ENCODE peak calls at places on chromosomes 4 and X, in seven cellular contexts. One of them, this sample, is unnamed. For H3K4me1 and H3K9me3, the result is how much of the 10 kb centered on the place peaks cover.

GRCh38 chr4:105859233-105859632 is 36.0 kb upstream of the NPNT start:
- DNase-seq in CD4-positive, CD25-positive, alpha-beta regulatory T cell: no peak
- DNase-seq in neuronal stem cell: no peak
- DNase-seq in Peyer's patch: no peak
- DNase-seq in esophagus squamous epithelium: no peak
- DNase-seq in heart right ventricle: no peak
- DNase-seq in Karpas-422: no peak
- DNase-seq in this sample: no peak

GRCh38 chr4:26985836-26986235 is 125.2 kb downstream of the STIM2 start:
- DNase-seq in CD4-positive, CD25-positive, alpha-beta regulatory T cell: peak
- DNase-seq in neuronal stem cell: no peak
- DNase-seq in Peyer's patch: no peak
- DNase-seq in esophagus squamous epithelium: no peak
- DNase-seq in heart right ventricle: no peak
- DNase-seq in Karpas-422: peak
- DNase-seq in this sample: no peak

GRCh38 chr4:133513891-133514290 is 364.8 kb downstream of the PCDH10 start:
- DNase-seq in CD4-positive, CD25-positive, alpha-beta regulatory T cell: no peak
- DNase-seq in neuronal stem cell: no peak
- DNase-seq in Peyer's patch: no peak
- DNase-seq in esophagus squamous epithelium: no peak
- DNase-seq in heart right ventricle: no peak
- DNase-seq in Karpas-422: no peak
- DNase-seq in this sample: no peak

GRCh38 chr4:150302553-150302952 is 224.3 kb downstream of the DCLK2 start:
- DNase-seq in CD4-positive, CD25-positive, alpha-beta regulatory T cell: no peak
- DNase-seq in neuronal stem cell: no peak
- DNase-seq in Peyer's patch: no peak
- DNase-seq in esophagus squamous epithelium: no peak
- DNase-seq in heart right ventricle: no peak
- DNase-seq in Karpas-422: no peak
- DNase-seq in this sample: no peak

GRCh38 chrX:2705036-2705435 is 13.9 kb downstream of the CD99 start:
- DNase-seq in CD4-positive, CD25-positive, alpha-beta regulatory T cell: no peak
- DNase-seq in neuronal stem cell: no peak
- DNase-seq in Peyer's patch: peak
- DNase-seq in esophagus squamous epithelium: no peak
- DNase-seq in heart right ventricle: no peak
- DNase-seq in Karpas-422: peak
- DNase-seq in this sample: peak

GRCh38 chr4:162131256-162131655 is 32.5 kb downstream of the FSTL5 start:
- DNase-seq in CD4-positive, CD25-positive, alpha-beta regulatory T cell: no peak
- DNase-seq in neuronal stem cell: no peak
- DNase-seq in Peyer's patch: no peak
- DNase-seq in esophagus squamous epithelium: no peak
- DNase-seq in heart right ventricle: no peak
- DNase-seq in Karpas-422: no peak
- DNase-seq in this sample: no peak

GRCh38 chrX:132058975-132059374 is 35.9 kb downstream of the STK26 start:
- DNase-seq in CD4-positive, CD25-positive, alpha-beta regulatory T cell: no peak
- DNase-seq in neuronal stem cell: no peak
- DNase-seq in Peyer's patch: no peak
- DNase-seq in esophagus squamous epithelium: no peak
- DNase-seq in heart right ventricle: no peak
- DNase-seq in Karpas-422: no peak
- DNase-seq in this sample: no peak

GRCh38 chr4:145937990-145938611 is 522 bp downstream of the ZNF827 start:
- DNase-seq in CD4-positive, CD25-positive, alpha-beta regulatory T cell: peak
- DNase-seq in neuronal stem cell: peak
- DNase-seq in Peyer's patch: peak
- DNase-seq in esophagus squamous epithelium: no peak
- DNase-seq in heart right ventricle: no peak
- DNase-seq in Karpas-422: peak
- DNase-seq in this sample: no peak

GRCh38 chr4:159358226-159358625 is 255.3 kb downstream of the RAPGEF2 start:
- DNase-seq in CD4-positive, CD25-positive, alpha-beta regulatory T cell: no peak
- DNase-seq in neuronal stem cell: no peak
- DNase-seq in Peyer's patch: no peak
- DNase-seq in esophagus squamous epithelium: no peak
- DNase-seq in heart right ventricle: no peak
- DNase-seq in Karpas-422: no peak
- DNase-seq in this sample: no peak

GRCh38 chrX:150324035-150324728 is 38.9 kb upstream of the MAMLD1 start:
- DNase-seq in CD4-positive, CD25-positive, alpha-beta regulatory T cell: no peak
- DNase-seq in neuronal stem cell: no peak
- DNase-seq in Peyer's patch: no peak
- DNase-seq in esophagus squamous epithelium: no peak
- DNase-seq in heart right ventricle: no peak
- DNase-seq in Karpas-422: no peak
- DNase-seq in this sample: no peak

GRCh38 chrX:81120270-81120935 is 81.3 kb downstream of the HMGN5 start:
- DNase-seq in CD4-positive, CD25-positive, alpha-beta regulatory T cell: no peak
- DNase-seq in neuronal stem cell: no peak
- DNase-seq in Peyer's patch: no peak
- DNase-seq in esophagus squamous epithelium: no peak
- DNase-seq in heart right ventricle: no peak
- DNase-seq in Karpas-422: peak
- DNase-seq in this sample: no peak

GRCh38 chrX:81120936-81121351 is 80.8 kb downstream of the HMGN5 start:
- DNase-seq in CD4-positive, CD25-positive, alpha-beta regulatory T cell: peak
- DNase-seq in neuronal stem cell: peak
- DNase-seq in Peyer's patch: peak
- DNase-seq in esophagus squamous epithelium: no peak
- DNase-seq in heart right ventricle: peak
- DNase-seq in Karpas-422: peak
- DNase-seq in this sample: no peak

DNA sequence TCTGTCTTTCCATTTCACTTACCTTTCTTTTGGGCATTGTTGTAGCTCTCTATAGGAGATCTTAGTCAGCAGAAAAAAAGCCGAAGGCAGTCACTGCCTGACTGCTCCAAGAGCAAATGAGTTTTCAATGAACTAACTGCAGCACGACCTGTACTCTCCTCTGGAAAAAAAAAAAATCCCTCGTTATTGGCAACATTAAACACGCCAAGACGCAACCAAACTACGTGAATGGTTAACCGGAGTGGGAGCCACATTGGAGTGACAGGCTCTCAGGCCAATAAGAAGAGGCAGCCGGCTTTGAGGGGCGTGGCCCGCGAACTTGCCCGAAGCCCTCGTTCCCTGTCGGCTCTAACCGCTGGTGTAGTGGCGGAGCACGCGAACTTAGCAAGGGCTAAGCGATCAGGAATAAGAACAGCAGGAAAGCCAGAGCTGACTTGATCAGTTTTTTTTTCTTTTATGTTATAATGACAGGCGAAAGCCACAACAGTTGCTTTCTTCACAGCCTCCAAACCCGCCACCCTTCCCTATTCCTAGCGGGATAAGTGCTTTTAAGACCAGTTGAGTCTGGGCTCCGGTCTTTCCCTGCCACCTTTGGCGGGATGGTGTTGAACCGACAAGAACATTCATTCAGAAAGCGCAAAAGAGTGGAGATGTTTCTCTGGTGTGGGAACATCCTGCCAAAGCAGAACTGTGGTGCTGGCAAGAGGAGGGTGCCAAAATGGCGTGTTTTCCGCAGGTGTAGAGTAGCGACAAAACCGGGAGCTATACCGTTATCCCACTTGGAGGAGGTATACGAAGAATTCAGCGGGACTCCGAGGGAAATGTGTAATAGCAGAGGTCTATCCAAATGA is 80.0 kb downstream of the HMGN5 start:
- DNase-seq in CD4-positive, CD25-positive, alpha-beta regulatory T cell: peak
- DNase-seq in neuronal stem cell: peak
- DNase-seq in Peyer's patch: peak
- DNase-seq in esophagus squamous epithelium: peak
- DNase-seq in heart right ventricle: peak
- DNase-seq in Karpas-422: peak
- DNase-seq in this sample: peak
- H3K27ac ChIP-seq in CD4-positive, CD25-positive, alpha-beta regulatory T cell: no peak
- H3K27ac ChIP-seq in neuronal stem cell: peak
- H3K27ac ChIP-seq in Peyer's patch: peak
- H3K27ac ChIP-seq in esophagus squamous epithelium: peak
- H3K27ac ChIP-seq in heart right ventricle: no peak
- H3K27ac ChIP-seq in Karpas-422: peak
- H3K27ac ChIP-seq in this sample: peak

GRCh38 chr4:156956947-156957346 is 14.7 kb downstream of the PDGFC start:
- DNase-seq in CD4-positive, CD25-positive, alpha-beta regulatory T cell: no peak
- DNase-seq in neuronal stem cell: no peak
- DNase-seq in Peyer's patch: no peak
- DNase-seq in esophagus squamous epithelium: no peak
- DNase-seq in heart right ventricle: no peak
- DNase-seq in Karpas-422: no peak
- DNase-seq in this sample: no peak

GRCh38 chr4:156957558-156957957 is 14.0 kb downstream of the PDGFC start:
- DNase-seq in CD4-positive, CD25-positive, alpha-beta regulatory T cell: no peak
- DNase-seq in neuronal stem cell: no peak
- DNase-seq in Peyer's patch: no peak
- DNase-seq in esophagus squamous epithelium: no peak
- DNase-seq in heart right ventricle: no peak
- DNase-seq in Karpas-422: no peak
- DNase-seq in this sample: no peak

GRCh38 chr4:156954598-156954997 is 17.0 kb downstream of the PDGFC start:
- DNase-seq in CD4-positive, CD25-positive, alpha-beta regulatory T cell: no peak
- DNase-seq in neuronal stem cell: no peak
- DNase-seq in Peyer's patch: no peak
- DNase-seq in esophagus squamous epithelium: no peak
- DNase-seq in heart right ventricle: no peak
- DNase-seq in Karpas-422: no peak
- DNase-seq in this sample: no peak

GRCh38 chr4:156958276-156959074 is 13.1 kb downstream of the PDGFC start:
- DNase-seq in CD4-positive, CD25-positive, alpha-beta regulatory T cell: no peak
- DNase-seq in neuronal stem cell: no peak
- DNase-seq in Peyer's patch: no peak
- DNase-seq in esophagus squamous epithelium: no peak
- DNase-seq in heart right ventricle: no peak
- DNase-seq in Karpas-422: no peak
- DNase-seq in this sample: no peak

DNA sequence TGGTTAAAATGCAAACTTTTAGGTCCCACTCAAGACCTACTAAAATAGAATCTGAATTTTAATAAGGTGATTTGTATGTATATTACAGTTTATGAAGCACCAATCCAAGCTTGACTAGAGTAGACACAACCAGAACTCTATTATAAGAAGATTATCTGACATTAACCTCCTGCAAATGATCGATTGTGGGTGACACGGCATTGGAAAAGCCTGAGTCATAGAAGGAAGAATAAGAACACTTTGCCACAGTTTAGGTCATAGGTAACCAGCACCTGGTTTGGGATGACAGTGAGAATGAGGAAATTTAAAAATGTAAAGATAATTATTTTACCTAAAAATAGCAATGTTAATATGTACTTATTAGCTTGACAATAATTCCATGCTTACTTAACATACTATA is 15.2 kb downstream of the PDGFC start:
- DNase-seq in CD4-positive, CD25-positive, alpha-beta regulatory T cell: no peak
- DNase-seq in neuronal stem cell: no peak
- DNase-seq in Peyer's patch: no peak
- DNase-seq in esophagus squamous epithelium: no peak
- DNase-seq in heart right ventricle: no peak
- DNase-seq in Karpas-422: no peak
- DNase-seq in this sample: no peak
- H3K4me1 ChIP-seq in CD4-positive, CD25-positive, alpha-beta regulatory T cell: under half
- H3K4me1 ChIP-seq in neuronal stem cell: under half
- H3K4me1 ChIP-seq in Peyer's patch: under half
- H3K4me1 ChIP-seq in esophagus squamous epithelium: half or more
- H3K4me1 ChIP-seq in heart right ventricle: under half
- H3K4me1 ChIP-seq in Karpas-422: under half
- H3K4me1 ChIP-seq in this sample: under half

GRCh38 chr4:7556558-7556957 is 121.8 kb upstream of the PSAPL1 start:
- DNase-seq in CD4-positive, CD25-positive, alpha-beta regulatory T cell: no peak
- DNase-seq in neuronal stem cell: no peak
- DNase-seq in Peyer's patch: no peak
- DNase-seq in esophagus squamous epithelium: no peak
- DNase-seq in heart right ventricle: no peak
- DNase-seq in Karpas-422: no peak
- DNase-seq in this sample: no peak
- H3K9me3 ChIP-seq in CD4-positive, CD25-positive, alpha-beta regulatory T cell: under half
- H3K9me3 ChIP-seq in neuronal stem cell: under half
- H3K9me3 ChIP-seq in Peyer's patch: under half
- H3K9me3 ChIP-seq in esophagus squamous epithelium: under half
- H3K9me3 ChIP-seq in heart right ventricle: under half
- H3K9me3 ChIP-seq in Karpas-422: under half
- H3K9me3 ChIP-seq in this sample: under half

GRCh38 chr4:82430193-82431025 is at the start of the genes ENOPH1 and HNRNPDL:
- DNase-seq in CD4-positive, CD25-positive, alpha-beta regulatory T cell: peak
- DNase-seq in neuronal stem cell: peak
- DNase-seq in Peyer's patch: peak
- DNase-seq in esophagus squamous epithelium: peak
- DNase-seq in heart right ventricle: peak
- DNase-seq in Karpas-422: peak
- DNase-seq in this sample: peak
- H3K27ac ChIP-seq in CD4-positive, CD25-positive, alpha-beta regulatory T cell: peak
- H3K27ac ChIP-seq in neuronal stem cell: peak
- H3K27ac ChIP-seq in Peyer's patch: peak
- H3K27ac ChIP-seq in esophagus squamous epithelium: peak
- H3K27ac ChIP-seq in heart right ventricle: peak
- H3K27ac ChIP-seq in Karpas-422: peak
- H3K27ac ChIP-seq in this sample: peak

GRCh38 chr4:15652191-15652590 is 3.0 kb downstream of the FBXL5 start:
- DNase-seq in CD4-positive, CD25-positive, alpha-beta regulatory T cell: no peak
- DNase-seq in neuronal stem cell: no peak
- DNase-seq in Peyer's patch: no peak
- DNase-seq in esophagus squamous epithelium: no peak
- DNase-seq in heart right ventricle: no peak
- DNase-seq in Karpas-422: no peak
- DNase-seq in this sample: no peak

GRCh38 chr4:15654556-15655222 is 468 bp downstream of the FBXL5 start:
- DNase-seq in CD4-positive, CD25-positive, alpha-beta regulatory T cell: peak
- DNase-seq in neuronal stem cell: no peak
- DNase-seq in Peyer's patch: peak
- DNase-seq in esophagus squamous epithelium: no peak
- DNase-seq in heart right ventricle: peak
- DNase-seq in Karpas-422: peak
- DNase-seq in this sample: peak

GRCh38 chr4:15651682-15652081 is 3.5 kb downstream of the FBXL5 start:
- DNase-seq in CD4-positive, CD25-positive, alpha-beta regulatory T cell: no peak
- DNase-seq in neuronal stem cell: no peak
- DNase-seq in Peyer's patch: no peak
- DNase-seq in esophagus squamous epithelium: no peak
- DNase-seq in heart right ventricle: no peak
- DNase-seq in Karpas-422: no peak
- DNase-seq in this sample: no peak

GRCh38 chr4:15653864-15654391 is 1.2 kb downstream of the FBXL5 start:
- DNase-seq in CD4-positive, CD25-positive, alpha-beta regulatory T cell: no peak
- DNase-seq in neuronal stem cell: peak
- DNase-seq in Peyer's patch: no peak
- DNase-seq in esophagus squamous epithelium: no peak
- DNase-seq in heart right ventricle: no peak
- DNase-seq in Karpas-422: peak
- DNase-seq in this sample: no peak

GRCh38 chr4:15653430-15653829 is 1.7 kb downstream of the FBXL5 start:
- DNase-seq in CD4-positive, CD25-positive, alpha-beta regulatory T cell: no peak
- DNase-seq in neuronal stem cell: no peak
- DNase-seq in Peyer's patch: no peak
- DNase-seq in esophagus squamous epithelium: no peak
- DNase-seq in heart right ventricle: no peak
- DNase-seq in Karpas-422: peak
- DNase-seq in this sample: no peak
- H3K4me1 ChIP-seq in CD4-positive, CD25-positive, alpha-beta regulatory T cell: half or more
- H3K4me1 ChIP-seq in neuronal stem cell: under half
- H3K4me1 ChIP-seq in Peyer's patch: under half
- H3K4me1 ChIP-seq in esophagus squamous epithelium: half or more
- H3K4me1 ChIP-seq in heart right ventricle: half or more
- H3K4me1 ChIP-seq in Karpas-422: half or more
- H3K4me1 ChIP-seq in this sample: under half

GRCh38 chrX:55336176-55336575 is 71.5 kb upstream of the PAGE3 start:
- DNase-seq in CD4-positive, CD25-positive, alpha-beta regulatory T cell: no peak
- DNase-seq in neuronal stem cell: no peak
- DNase-seq in Peyer's patch: no peak
- DNase-seq in esophagus squamous epithelium: no peak
- DNase-seq in heart right ventricle: no peak
- DNase-seq in Karpas-422: no peak
- DNase-seq in this sample: no peak
- H3K9me3 ChIP-seq in CD4-positive, CD25-positive, alpha-beta regulatory T cell: under half
- H3K9me3 ChIP-seq in neuronal stem cell: under half
- H3K9me3 ChIP-seq in Peyer's patch: under half
- H3K9me3 ChIP-seq in esophagus squamous epithelium: under half
- H3K9me3 ChIP-seq in heart right ventricle: under half
- H3K9me3 ChIP-seq in Karpas-422: under half
- H3K9me3 ChIP-seq in this sample: under half